ENCODE peak calls at places on chromosome 6, in seven cellular contexts. One of them, this sample, is unnamed. For H3K9me3 and H3K4me1, the result is how much of the 10 kb centered on the place peaks cover.

GRCh38 chr6:157838718-157839430 is 15.8 kb downstream of the SNX9 start:
- DNase-seq in astrocyte: no peak
- DNase-seq in A673: no peak
- DNase-seq in fibroblast of lung: no peak
- DNase-seq in HCT116: no peak
- DNase-seq in MM.1S: no peak
- DNase-seq in mammary epithelial cell: peak
- DNase-seq in this sample: no peak

GRCh38 chr6:722077-722524 is 29.2 kb upstream of the EXOC2 start:
- DNase-seq in fibroblast of lung: peak
- DNase-seq in MM.1S: peak
- DNase-seq in A673: peak
- DNase-seq in astrocyte: peak
- DNase-seq in mammary epithelial cell: peak
- DNase-seq in HCT116: peak
- DNase-seq in this sample: peak

GRCh38 chr6:43505718-43506117 is 4.4 kb downstream of the LRRC73 start:
- DNase-seq in fibroblast of lung: no peak
- DNase-seq in A673: no peak
- DNase-seq in mammary epithelial cell: no peak
- DNase-seq in HCT116: no peak
- DNase-seq in MM.1S: no peak
- DNase-seq in astrocyte: no peak
- DNase-seq in this sample: peak

GRCh38 chr6:116424001-116424400 is 37.2 kb upstream of the CALHM6 start:
- DNase-seq in mammary epithelial cell: peak
- DNase-seq in MM.1S: no peak
- DNase-seq in fibroblast of lung: peak
- DNase-seq in astrocyte: no peak
- DNase-seq in HCT116: no peak
- DNase-seq in A673: no peak
- DNase-seq in this sample: no peak

GRCh38 chr6:27582928-27583725 is 110.2 kb upstream of the ZNF184 start:
- DNase-seq in mammary epithelial cell: peak
- DNase-seq in fibroblast of lung: peak
- DNase-seq in HCT116: no peak
- DNase-seq in A673: peak
- DNase-seq in astrocyte: peak
- DNase-seq in MM.1S: no peak
- DNase-seq in this sample: peak

GRCh38 chr6:169391473-169392071 is 137.9 kb upstream of the THBS2 start:
- DNase-seq in MM.1S: peak
- DNase-seq in HCT116: no peak
- DNase-seq in mammary epithelial cell: no peak
- DNase-seq in fibroblast of lung: no peak
- DNase-seq in A673: no peak
- DNase-seq in astrocyte: no peak
- DNase-seq in this sample: no peak

GRCh38 chr6:92460133-92460532 is 959.2 kb downstream of the EPHA7 start:
- DNase-seq in fibroblast of lung: no peak
- DNase-seq in astrocyte: no peak
- DNase-seq in mammary epithelial cell: no peak
- DNase-seq in HCT116: no peak
- DNase-seq in MM.1S: no peak
- DNase-seq in A673: no peak
- DNase-seq in this sample: no peak

GRCh38 chr6:35327349-35328027 is 14.9 kb upstream of the PPARD start:
- DNase-seq in A673: peak
- DNase-seq in fibroblast of lung: peak
- DNase-seq in astrocyte: no peak
- DNase-seq in mammary epithelial cell: peak
- DNase-seq in HCT116: peak
- DNase-seq in MM.1S: peak
- DNase-seq in this sample: peak

GRCh38 chr6:116450769-116451740 is 10.1 kb upstream of the CALHM6 start:
- DNase-seq in astrocyte: no peak
- DNase-seq in HCT116: no peak
- DNase-seq in MM.1S: no peak
- DNase-seq in A673: no peak
- DNase-seq in fibroblast of lung: no peak
- DNase-seq in mammary epithelial cell: peak
- DNase-seq in this sample: no peak

GRCh38 chr6:125718109-125718508 is 31.3 kb upstream of the HEY2 start:
- DNase-seq in HCT116: no peak
- DNase-seq in MM.1S: no peak
- DNase-seq in fibroblast of lung: no peak
- DNase-seq in mammary epithelial cell: no peak
- DNase-seq in astrocyte: no peak
- DNase-seq in A673: no peak
- DNase-seq in this sample: no peak

GRCh38 chr6:167645383-167645782 is 181.3 kb upstream of the AFDN start:
- DNase-seq in HCT116: no peak
- DNase-seq in mammary epithelial cell: no peak
- DNase-seq in MM.1S: no peak
- DNase-seq in fibroblast of lung: no peak
- DNase-seq in astrocyte: no peak
- DNase-seq in A673: no peak
- DNase-seq in this sample: no peak

GRCh38 chr6:53771780-53772624 is 22.8 kb upstream of the LRRC1 start:
- DNase-seq in fibroblast of lung: peak
- DNase-seq in mammary epithelial cell: peak
- DNase-seq in A673: no peak
- DNase-seq in astrocyte: peak
- DNase-seq in HCT116: no peak
- DNase-seq in MM.1S: no peak
- DNase-seq in this sample: no peak

GRCh38 chr6:42720739-42721138 is 1.7 kb downstream of the PRPH2 start:
- DNase-seq in A673: no peak
- DNase-seq in HCT116: no peak
- DNase-seq in mammary epithelial cell: peak
- DNase-seq in fibroblast of lung: peak
- DNase-seq in MM.1S: no peak
- DNase-seq in astrocyte: peak
- DNase-seq in this sample: no peak

GRCh38 chr6:45417461-45417860 is 39.7 kb upstream of the SUPT3H start:
- DNase-seq in fibroblast of lung: no peak
- DNase-seq in HCT116: no peak
- DNase-seq in astrocyte: no peak
- DNase-seq in mammary epithelial cell: no peak
- DNase-seq in MM.1S: no peak
- DNase-seq in A673: no peak
- DNase-seq in this sample: no peak

GRCh38 chr6:169895000-169895759 is 143.8 kb downstream of the ERMARD start:
- DNase-seq in MM.1S: no peak
- DNase-seq in HCT116: no peak
- DNase-seq in A673: no peak
- DNase-seq in fibroblast of lung: no peak
- DNase-seq in astrocyte: no peak
- DNase-seq in mammary epithelial cell: no peak
- DNase-seq in this sample: no peak

GRCh38 chr6:157779705-157780604 is 43.1 kb upstream of the SNX9 start:
- DNase-seq in A673: no peak
- DNase-seq in astrocyte: peak
- DNase-seq in mammary epithelial cell: peak
- DNase-seq in fibroblast of lung: peak
- DNase-seq in MM.1S: no peak
- DNase-seq in HCT116: no peak
- DNase-seq in this sample: no peak

GRCh38 chr6:7728855-7729590 is 3.1 kb downstream of the BMP6 start:
- DNase-seq in MM.1S: no peak
- DNase-seq in HCT116: no peak
- DNase-seq in astrocyte: no peak
- DNase-seq in mammary epithelial cell: no peak
- DNase-seq in A673: peak
- DNase-seq in fibroblast of lung: no peak
- DNase-seq in this sample: peak

GRCh38 chr6:7726416-7727149 is 684 bp downstream of the BMP6 start:
- DNase-seq in A673: no peak
- DNase-seq in HCT116: no peak
- DNase-seq in astrocyte: no peak
- DNase-seq in MM.1S: peak
- DNase-seq in mammary epithelial cell: peak
- DNase-seq in fibroblast of lung: no peak
- DNase-seq in this sample: peak

GRCh38 chr6:7730003-7730402 is 4.1 kb downstream of the BMP6 start:
- DNase-seq in MM.1S: no peak
- DNase-seq in HCT116: no peak
- DNase-seq in A673: no peak
- DNase-seq in astrocyte: no peak
- DNase-seq in mammary epithelial cell: no peak
- DNase-seq in fibroblast of lung: no peak
- DNase-seq in this sample: no peak

GRCh38 chr6:7727150-7727950 is 1.5 kb downstream of the BMP6 start:
- DNase-seq in HCT116: no peak
- DNase-seq in A673: peak
- DNase-seq in MM.1S: peak
- DNase-seq in fibroblast of lung: peak
- DNase-seq in mammary epithelial cell: peak
- DNase-seq in astrocyte: no peak
- DNase-seq in this sample: peak

DNA sequence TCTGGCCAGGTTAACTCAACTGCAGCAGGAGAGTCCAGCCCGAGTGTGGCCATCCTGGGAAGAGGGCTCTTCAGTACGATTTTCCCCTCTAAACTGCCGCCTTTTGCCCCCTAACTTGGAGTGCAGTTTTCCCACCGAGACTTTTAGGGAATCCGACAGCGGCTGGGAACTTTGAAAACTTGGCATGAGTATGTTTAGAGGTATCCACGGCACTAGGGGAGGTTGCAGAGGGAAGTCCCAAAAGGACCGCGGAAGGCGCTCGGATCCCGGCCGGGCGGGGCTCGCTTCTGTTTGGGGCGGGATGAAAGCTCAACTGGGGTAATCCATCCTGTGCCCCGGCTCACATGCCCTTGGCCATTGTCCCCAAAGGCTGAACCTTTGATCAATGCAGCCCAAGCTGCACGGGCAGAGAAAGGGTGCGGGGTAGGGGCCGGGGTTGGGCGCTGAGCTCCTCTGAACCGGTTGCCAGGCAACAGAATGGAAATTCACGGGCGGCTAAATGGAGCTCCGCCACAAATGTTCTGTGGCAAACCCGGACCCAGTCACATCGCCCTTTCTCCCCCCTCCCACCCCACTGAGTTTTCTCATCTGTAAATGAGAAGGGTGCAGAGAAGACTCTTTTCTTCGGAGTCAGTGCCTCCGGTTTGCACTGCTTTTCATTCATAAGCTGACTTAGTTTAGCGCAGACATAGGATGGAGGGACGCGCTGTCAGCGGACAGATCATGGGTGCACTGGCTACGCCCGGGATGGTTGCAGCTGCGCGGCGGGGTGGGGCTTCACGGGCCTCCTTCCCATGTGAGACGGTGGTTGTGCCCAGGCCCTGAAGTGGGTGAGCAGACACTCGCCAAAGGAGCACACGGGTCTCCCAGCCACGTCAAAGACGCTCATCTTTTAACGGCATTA is 2.3 kb downstream of the BMP6 start:
- DNase-seq in fibroblast of lung: peak
- DNase-seq in A673: peak
- DNase-seq in HCT116: no peak
- DNase-seq in MM.1S: peak
- DNase-seq in mammary epithelial cell: peak
- DNase-seq in astrocyte: no peak
- DNase-seq in this sample: peak
- TF ChIP-seq EZH2 in fibroblast of lung: peak
- TF ChIP-seq EZH2 in A673: peak
- TF ChIP-seq EZH2 in HCT116: no peak
- TF ChIP-seq EZH2 in MM.1S: no peak
- TF ChIP-seq EZH2 in mammary epithelial cell: peak
- TF ChIP-seq EZH2 in astrocyte: no peak
- TF ChIP-seq EZH2 in this sample: peak

DNA sequence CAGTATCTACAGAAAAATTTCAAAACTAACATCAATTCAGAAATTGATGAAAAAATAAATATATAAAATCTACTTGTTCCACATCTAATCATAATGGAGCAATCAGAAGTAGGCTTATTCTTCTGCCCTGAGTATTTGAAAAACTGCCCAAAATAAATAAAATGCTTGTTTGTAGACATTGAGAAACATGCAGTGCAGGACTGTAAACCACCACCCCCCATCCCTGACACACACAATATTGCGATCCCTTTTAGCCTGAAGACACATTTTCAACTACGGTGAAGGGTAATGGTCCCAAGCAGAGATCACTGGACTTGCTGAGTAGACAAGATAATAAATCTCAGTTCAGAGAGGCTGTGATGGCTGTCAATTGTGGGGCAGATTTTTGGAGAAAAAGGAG is 261.5 kb downstream of the C6orf118 start:
- DNase-seq in mammary epithelial cell: no peak
- DNase-seq in MM.1S: no peak
- DNase-seq in astrocyte: no peak
- DNase-seq in HCT116: no peak
- DNase-seq in fibroblast of lung: no peak
- DNase-seq in A673: no peak
- DNase-seq in this sample: no peak
- H3K9me3 ChIP-seq in mammary epithelial cell: under half
- H3K9me3 ChIP-seq in MM.1S: under half
- H3K9me3 ChIP-seq in astrocyte: under half
- H3K9me3 ChIP-seq in HCT116: under half
- H3K9me3 ChIP-seq in fibroblast of lung: under half
- H3K9me3 ChIP-seq in A673: under half
- H3K9me3 ChIP-seq in this sample: under half

GRCh38 chr6:34146021-34146782 is at the start of gene GRM4:
- DNase-seq in astrocyte: no peak
- DNase-seq in MM.1S: no peak
- DNase-seq in fibroblast of lung: no peak
- DNase-seq in mammary epithelial cell: no peak
- DNase-seq in A673: no peak
- DNase-seq in HCT116: no peak
- DNase-seq in this sample: no peak

GRCh38 chr6:34148864-34149810 is 3.2 kb upstream of the GRM4 start:
- DNase-seq in mammary epithelial cell: no peak
- DNase-seq in A673: no peak
- DNase-seq in MM.1S: peak
- DNase-seq in HCT116: no peak
- DNase-seq in astrocyte: no peak
- DNase-seq in fibroblast of lung: no peak
- DNase-seq in this sample: peak

GRCh38 chr6:34149831-34150400 is 4.0 kb upstream of the GRM4 start:
- DNase-seq in astrocyte: no peak
- DNase-seq in A673: no peak
- DNase-seq in fibroblast of lung: no peak
- DNase-seq in HCT116: no peak
- DNase-seq in MM.1S: no peak
- DNase-seq in mammary epithelial cell: no peak
- DNase-seq in this sample: peak

GRCh38 chr6:34146801-34147592 is 1.1 kb upstream of the GRM4 start:
- DNase-seq in fibroblast of lung: peak
- DNase-seq in mammary epithelial cell: peak
- DNase-seq in MM.1S: no peak
- DNase-seq in astrocyte: peak
- DNase-seq in HCT116: no peak
- DNase-seq in A673: no peak
- DNase-seq in this sample: no peak

GRCh38 chr6:34147906-34148701 is 2.2 kb upstream of the GRM4 start:
- DNase-seq in MM.1S: no peak
- DNase-seq in A673: no peak
- DNase-seq in mammary epithelial cell: no peak
- DNase-seq in fibroblast of lung: no peak
- DNase-seq in HCT116: no peak
- DNase-seq in astrocyte: no peak
- DNase-seq in this sample: no peak
- H3K4me1 ChIP-seq in MM.1S: under half
- H3K4me1 ChIP-seq in A673: under half
- H3K4me1 ChIP-seq in mammary epithelial cell: under half
- H3K4me1 ChIP-seq in fibroblast of lung: under half
- H3K4me1 ChIP-seq in HCT116: under half
- H3K4me1 ChIP-seq in astrocyte: under half
- H3K4me1 ChIP-seq in this sample: under half

GRCh38 chr6:137490506-137490905 is 3.7 kb downstream of the OLIG3 start:
- DNase-seq in A673: no peak
- DNase-seq in mammary epithelial cell: no peak
- DNase-seq in HCT116: no peak
- DNase-seq in fibroblast of lung: no peak
- DNase-seq in astrocyte: no peak
- DNase-seq in MM.1S: no peak
- DNase-seq in this sample: peak
- TF ChIP-seq EZH2 in A673: no peak
- TF ChIP-seq EZH2 in mammary epithelial cell: no peak
- TF ChIP-seq EZH2 in HCT116: no peak
- TF ChIP-seq EZH2 in fibroblast of lung: no peak
- TF ChIP-seq EZH2 in astrocyte: no peak
- TF ChIP-seq EZH2 in MM.1S: no peak
- TF ChIP-seq EZH2 in this sample: no peak

This sample was measured in neural progenitor cell.